ENCODE peak calls at places on chromosomes 12 and 14, in ten cellular contexts. One of them, this sample, is unnamed.

GRCh38 chr14:74675219-74675618 is 37.7 kb downstream of the AREL1 start:
- DNase-seq in HS-5: no peak
- DNase-seq in activated naive CD4-positive, alpha-beta T cell treated with Interleukin-2 at 50 U/mL for 16 hours: no peak
- DNase-seq in T-cell: no peak
- DNase-seq in heart left ventricle: no peak
- DNase-seq in retina: no peak
- DNase-seq in posterior cingulate gyrus: no peak
- DNase-seq in NCI-H1417 treated with DMSO at 0.1 percent for 48 hours: no peak
- DNase-seq in stimulated activated CD8-positive, alpha-beta memory T cell treated with anti-CD3 and anti-CD28 coated beads, Interleukin-15, amount 100 ng/mL, for 48 hours: no peak
- DNase-seq in effector memory CD4-positive, alpha-beta T cell: no peak
- DNase-seq in this sample: no peak

GRCh38 chr12:16148938-16149337 is 128.5 kb downstream of the SLC15A5 start:
- DNase-seq in HS-5: no peak
- DNase-seq in activated naive CD4-positive, alpha-beta T cell treated with Interleukin-2 at 50 U/mL for 16 hours: no peak
- DNase-seq in T-cell: no peak
- DNase-seq in heart left ventricle: no peak
- DNase-seq in retina: no peak
- DNase-seq in posterior cingulate gyrus: no peak
- DNase-seq in NCI-H1417 treated with DMSO at 0.1 percent for 48 hours: no peak
- DNase-seq in stimulated activated CD8-positive, alpha-beta memory T cell treated with anti-CD3 and anti-CD28 coated beads, Interleukin-15, amount 100 ng/mL, for 48 hours: no peak
- DNase-seq in effector memory CD4-positive, alpha-beta T cell: no peak
- DNase-seq in this sample: no peak

GRCh38 chr14:100776681-100777365 is 49.1 kb upstream of the MEG3 start:
- DNase-seq in HS-5: no peak
- DNase-seq in activated naive CD4-positive, alpha-beta T cell treated with Interleukin-2 at 50 U/mL for 16 hours: no peak
- DNase-seq in T-cell: no peak
- DNase-seq in heart left ventricle: no peak
- DNase-seq in retina: no peak
- DNase-seq in posterior cingulate gyrus: no peak
- DNase-seq in NCI-H1417 treated with DMSO at 0.1 percent for 48 hours: no peak
- DNase-seq in stimulated activated CD8-positive, alpha-beta memory T cell treated with anti-CD3 and anti-CD28 coated beads, Interleukin-15, amount 100 ng/mL, for 48 hours: no peak
- DNase-seq in effector memory CD4-positive, alpha-beta T cell: no peak
- DNase-seq in this sample: no peak

GRCh38 chr12:116861331-116861730 is 19.9 kb downstream of the HRK start:
- DNase-seq in HS-5: peak; percentile 39
- DNase-seq in activated naive CD4-positive, alpha-beta T cell treated with Interleukin-2 at 50 U/mL for 16 hours: peak; percentile 19
- DNase-seq in T-cell: peak; percentile 20
- DNase-seq in heart left ventricle: peak; percentile 61
- DNase-seq in retina: no peak
- DNase-seq in posterior cingulate gyrus: peak; percentile 96
- DNase-seq in NCI-H1417 treated with DMSO at 0.1 percent for 48 hours: no peak
- DNase-seq in stimulated activated CD8-positive, alpha-beta memory T cell treated with anti-CD3 and anti-CD28 coated beads, Interleukin-15, amount 100 ng/mL, for 48 hours: no peak
- DNase-seq in effector memory CD4-positive, alpha-beta T cell: no peak
- DNase-seq in this sample: peak; percentile 84

GRCh38 chr12:76232013-76232412 is 116.2 kb downstream of the BBS10 start:
- DNase-seq in HS-5: no peak
- DNase-seq in activated naive CD4-positive, alpha-beta T cell treated with Interleukin-2 at 50 U/mL for 16 hours: no peak
- DNase-seq in T-cell: no peak
- DNase-seq in heart left ventricle: no peak
- DNase-seq in retina: no peak
- DNase-seq in posterior cingulate gyrus: no peak
- DNase-seq in NCI-H1417 treated with DMSO at 0.1 percent for 48 hours: no peak
- DNase-seq in stimulated activated CD8-positive, alpha-beta memory T cell treated with anti-CD3 and anti-CD28 coated beads, Interleukin-15, amount 100 ng/mL, for 48 hours: no peak
- DNase-seq in effector memory CD4-positive, alpha-beta T cell: no peak
- DNase-seq in this sample: no peak

GRCh38 chr14:31934767-31935266 is 142.3 kb upstream of the ARHGAP5 start:
- DNase-seq in HS-5: no peak
- DNase-seq in activated naive CD4-positive, alpha-beta T cell treated with Interleukin-2 at 50 U/mL for 16 hours: no peak
- DNase-seq in T-cell: no peak
- DNase-seq in heart left ventricle: peak; percentile 47
- DNase-seq in retina: peak; percentile 47
- DNase-seq in posterior cingulate gyrus: no peak
- DNase-seq in NCI-H1417 treated with DMSO at 0.1 percent for 48 hours: peak; percentile 52
- DNase-seq in stimulated activated CD8-positive, alpha-beta memory T cell treated with anti-CD3 and anti-CD28 coated beads, Interleukin-15, amount 100 ng/mL, for 48 hours: no peak
- DNase-seq in effector memory CD4-positive, alpha-beta T cell: no peak
- DNase-seq in this sample: no peak

GRCh38 chr12:130744274-130744673 is 28.2 kb upstream of the RIMBP2 start:
- DNase-seq in HS-5: no peak
- DNase-seq in activated naive CD4-positive, alpha-beta T cell treated with Interleukin-2 at 50 U/mL for 16 hours: no peak
- DNase-seq in T-cell: no peak
- DNase-seq in heart left ventricle: no peak
- DNase-seq in retina: no peak
- DNase-seq in posterior cingulate gyrus: no peak
- DNase-seq in NCI-H1417 treated with DMSO at 0.1 percent for 48 hours: no peak
- DNase-seq in stimulated activated CD8-positive, alpha-beta memory T cell treated with anti-CD3 and anti-CD28 coated beads, Interleukin-15, amount 100 ng/mL, for 48 hours: no peak
- DNase-seq in effector memory CD4-positive, alpha-beta T cell: no peak
- DNase-seq in this sample: no peak

GRCh38 chr14:102200690-102201368 is 61.1 kb downstream of the WDR20 start:
- DNase-seq in HS-5: no peak
- DNase-seq in activated naive CD4-positive, alpha-beta T cell treated with Interleukin-2 at 50 U/mL for 16 hours: no peak
- DNase-seq in T-cell: no peak
- DNase-seq in heart left ventricle: no peak
- DNase-seq in retina: no peak
- DNase-seq in posterior cingulate gyrus: no peak
- DNase-seq in NCI-H1417 treated with DMSO at 0.1 percent for 48 hours: no peak
- DNase-seq in stimulated activated CD8-positive, alpha-beta memory T cell treated with anti-CD3 and anti-CD28 coated beads, Interleukin-15, amount 100 ng/mL, for 48 hours: no peak
- DNase-seq in effector memory CD4-positive, alpha-beta T cell: no peak
- DNase-seq in this sample: no peak

GRCh38 chr14:68403794-68404522 is 388.9 kb downstream of the ZFP36L1 start:
- DNase-seq in HS-5: no peak
- DNase-seq in activated naive CD4-positive, alpha-beta T cell treated with Interleukin-2 at 50 U/mL for 16 hours: no peak
- DNase-seq in T-cell: no peak
- DNase-seq in heart left ventricle: no peak
- DNase-seq in retina: no peak
- DNase-seq in posterior cingulate gyrus: no peak
- DNase-seq in NCI-H1417 treated with DMSO at 0.1 percent for 48 hours: no peak
- DNase-seq in stimulated activated CD8-positive, alpha-beta memory T cell treated with anti-CD3 and anti-CD28 coated beads, Interleukin-15, amount 100 ng/mL, for 48 hours: no peak
- DNase-seq in effector memory CD4-positive, alpha-beta T cell: no peak
- DNase-seq in this sample: no peak

GRCh38 chr12:90652280-90652679 is 302.7 kb downstream of the CCER1 start:
- DNase-seq in HS-5: no peak
- DNase-seq in activated naive CD4-positive, alpha-beta T cell treated with Interleukin-2 at 50 U/mL for 16 hours: no peak
- DNase-seq in T-cell: no peak
- DNase-seq in heart left ventricle: no peak
- DNase-seq in retina: no peak
- DNase-seq in posterior cingulate gyrus: no peak
- DNase-seq in NCI-H1417 treated with DMSO at 0.1 percent for 48 hours: no peak
- DNase-seq in stimulated activated CD8-positive, alpha-beta memory T cell treated with anti-CD3 and anti-CD28 coated beads, Interleukin-15, amount 100 ng/mL, for 48 hours: no peak
- DNase-seq in effector memory CD4-positive, alpha-beta T cell: no peak
- DNase-seq in this sample: no peak

GRCh38 chr14:80390911-80391310 is 179.6 kb upstream of the DIO2 start:
- DNase-seq in HS-5: no peak
- DNase-seq in activated naive CD4-positive, alpha-beta T cell treated with Interleukin-2 at 50 U/mL for 16 hours: no peak
- DNase-seq in T-cell: no peak
- DNase-seq in heart left ventricle: no peak
- DNase-seq in retina: peak; percentile 17
- DNase-seq in posterior cingulate gyrus: no peak
- DNase-seq in NCI-H1417 treated with DMSO at 0.1 percent for 48 hours: no peak
- DNase-seq in stimulated activated CD8-positive, alpha-beta memory T cell treated with anti-CD3 and anti-CD28 coated beads, Interleukin-15, amount 100 ng/mL, for 48 hours: no peak
- DNase-seq in effector memory CD4-positive, alpha-beta T cell: no peak
- DNase-seq in this sample: no peak

GRCh38 chr12:100789146-100789545 is 5.4 kb upstream of the ANO4 start:
- DNase-seq in HS-5: no peak
- DNase-seq in activated naive CD4-positive, alpha-beta T cell treated with Interleukin-2 at 50 U/mL for 16 hours: no peak
- DNase-seq in T-cell: no peak
- DNase-seq in heart left ventricle: no peak
- DNase-seq in retina: no peak
- DNase-seq in posterior cingulate gyrus: no peak
- DNase-seq in NCI-H1417 treated with DMSO at 0.1 percent for 48 hours: no peak
- DNase-seq in stimulated activated CD8-positive, alpha-beta memory T cell treated with anti-CD3 and anti-CD28 coated beads, Interleukin-15, amount 100 ng/mL, for 48 hours: no peak
- DNase-seq in effector memory CD4-positive, alpha-beta T cell: no peak
- DNase-seq in this sample: no peak

GRCh38 chr12:58640314-58640713 is 280.0 kb downstream of the LRIG3 start:
- DNase-seq in HS-5: no peak
- DNase-seq in activated naive CD4-positive, alpha-beta T cell treated with Interleukin-2 at 50 U/mL for 16 hours: no peak
- DNase-seq in T-cell: no peak
- DNase-seq in heart left ventricle: no peak
- DNase-seq in retina: no peak
- DNase-seq in posterior cingulate gyrus: no peak
- DNase-seq in NCI-H1417 treated with DMSO at 0.1 percent for 48 hours: no peak
- DNase-seq in stimulated activated CD8-positive, alpha-beta memory T cell treated with anti-CD3 and anti-CD28 coated beads, Interleukin-15, amount 100 ng/mL, for 48 hours: no peak
- DNase-seq in effector memory CD4-positive, alpha-beta T cell: no peak
- DNase-seq in this sample: no peak

GRCh38 chr14:89466939-89467338 is 49.9 kb upstream of the FOXN3 start:
- DNase-seq in HS-5: no peak
- DNase-seq in activated naive CD4-positive, alpha-beta T cell treated with Interleukin-2 at 50 U/mL for 16 hours: no peak
- DNase-seq in T-cell: no peak
- DNase-seq in heart left ventricle: no peak
- DNase-seq in retina: no peak
- DNase-seq in posterior cingulate gyrus: peak; percentile 84
- DNase-seq in NCI-H1417 treated with DMSO at 0.1 percent for 48 hours: no peak
- DNase-seq in stimulated activated CD8-positive, alpha-beta memory T cell treated with anti-CD3 and anti-CD28 coated beads, Interleukin-15, amount 100 ng/mL, for 48 hours: no peak
- DNase-seq in effector memory CD4-positive, alpha-beta T cell: no peak
- DNase-seq in this sample: no peak

GRCh38 chr14:91417983-91418386 is 365 bp upstream of the CCDC88C start:
- DNase-seq in HS-5: no peak
- DNase-seq in activated naive CD4-positive, alpha-beta T cell treated with Interleukin-2 at 50 U/mL for 16 hours: peak; percentile 70
- DNase-seq in T-cell: peak; percentile 81
- DNase-seq in heart left ventricle: no peak
- DNase-seq in retina: no peak
- DNase-seq in posterior cingulate gyrus: no peak
- DNase-seq in NCI-H1417 treated with DMSO at 0.1 percent for 48 hours: no peak
- DNase-seq in stimulated activated CD8-positive, alpha-beta memory T cell treated with anti-CD3 and anti-CD28 coated beads, Interleukin-15, amount 100 ng/mL, for 48 hours: no peak
- DNase-seq in effector memory CD4-positive, alpha-beta T cell: peak; percentile 60
- DNase-seq in this sample: no peak

GRCh38 chr14:53450871-53451270 is 297.7 kb upstream of the DDHD1 start:
- DNase-seq in HS-5: no peak
- DNase-seq in activated naive CD4-positive, alpha-beta T cell treated with Interleukin-2 at 50 U/mL for 16 hours: no peak
- DNase-seq in T-cell: no peak
- DNase-seq in heart left ventricle: no peak
- DNase-seq in retina: no peak
- DNase-seq in posterior cingulate gyrus: no peak
- DNase-seq in NCI-H1417 treated with DMSO at 0.1 percent for 48 hours: no peak
- DNase-seq in stimulated activated CD8-positive, alpha-beta memory T cell treated with anti-CD3 and anti-CD28 coated beads, Interleukin-15, amount 100 ng/mL, for 48 hours: no peak
- DNase-seq in effector memory CD4-positive, alpha-beta T cell: no peak
- DNase-seq in this sample: no peak

GRCh38 chr14:45716506-45716905 is 463.5 kb upstream of the MIS18BP1 start:
- DNase-seq in HS-5: no peak
- DNase-seq in activated naive CD4-positive, alpha-beta T cell treated with Interleukin-2 at 50 U/mL for 16 hours: no peak
- DNase-seq in T-cell: no peak
- DNase-seq in heart left ventricle: no peak
- DNase-seq in retina: no peak
- DNase-seq in posterior cingulate gyrus: no peak
- DNase-seq in NCI-H1417 treated with DMSO at 0.1 percent for 48 hours: no peak
- DNase-seq in stimulated activated CD8-positive, alpha-beta memory T cell treated with anti-CD3 and anti-CD28 coated beads, Interleukin-15, amount 100 ng/mL, for 48 hours: no peak
- DNase-seq in effector memory CD4-positive, alpha-beta T cell: no peak
- DNase-seq in this sample: no peak

GRCh38 chr14:104276435-104276834 is 138.0 kb downstream of the KIF26A start:
- DNase-seq in HS-5: no peak
- DNase-seq in activated naive CD4-positive, alpha-beta T cell treated with Interleukin-2 at 50 U/mL for 16 hours: no peak
- DNase-seq in T-cell: no peak
- DNase-seq in heart left ventricle: no peak
- DNase-seq in retina: no peak
- DNase-seq in posterior cingulate gyrus: no peak
- DNase-seq in NCI-H1417 treated with DMSO at 0.1 percent for 48 hours: no peak
- DNase-seq in stimulated activated CD8-positive, alpha-beta memory T cell treated with anti-CD3 and anti-CD28 coated beads, Interleukin-15, amount 100 ng/mL, for 48 hours: no peak
- DNase-seq in effector memory CD4-positive, alpha-beta T cell: no peak
- DNase-seq in this sample: no peak

GRCh38 chr12:579450-580110 is 83.7 kb downstream of the NINJ2 start:
- DNase-seq in HS-5: no peak
- DNase-seq in activated naive CD4-positive, alpha-beta T cell treated with Interleukin-2 at 50 U/mL for 16 hours: no peak
- DNase-seq in T-cell: no peak
- DNase-seq in heart left ventricle: no peak
- DNase-seq in retina: no peak
- DNase-seq in posterior cingulate gyrus: no peak
- DNase-seq in NCI-H1417 treated with DMSO at 0.1 percent for 48 hours: no peak
- DNase-seq in stimulated activated CD8-positive, alpha-beta memory T cell treated with anti-CD3 and anti-CD28 coated beads, Interleukin-15, amount 100 ng/mL, for 48 hours: no peak
- DNase-seq in effector memory CD4-positive, alpha-beta T cell: no peak
- DNase-seq in this sample: no peak

GRCh38 chr14:33728010-33728498 is 222.8 kb downstream of the EGLN3 start:
- DNase-seq in HS-5: no peak
- DNase-seq in activated naive CD4-positive, alpha-beta T cell treated with Interleukin-2 at 50 U/mL for 16 hours: no peak
- DNase-seq in T-cell: no peak
- DNase-seq in heart left ventricle: no peak
- DNase-seq in retina: no peak
- DNase-seq in posterior cingulate gyrus: no peak
- DNase-seq in NCI-H1417 treated with DMSO at 0.1 percent for 48 hours: no peak
- DNase-seq in stimulated activated CD8-positive, alpha-beta memory T cell treated with anti-CD3 and anti-CD28 coated beads, Interleukin-15, amount 100 ng/mL, for 48 hours: no peak
- DNase-seq in effector memory CD4-positive, alpha-beta T cell: no peak
- DNase-seq in this sample: no peak

GRCh38 chr12:7241404-7242005 is 52.0 kb downstream of the PEX5 start:
- DNase-seq in HS-5: peak; percentile 81
- DNase-seq in activated naive CD4-positive, alpha-beta T cell treated with Interleukin-2 at 50 U/mL for 16 hours: no peak
- DNase-seq in T-cell: no peak
- DNase-seq in heart left ventricle: no peak
- DNase-seq in retina: no peak
- DNase-seq in posterior cingulate gyrus: no peak
- DNase-seq in NCI-H1417 treated with DMSO at 0.1 percent for 48 hours: no peak
- DNase-seq in stimulated activated CD8-positive, alpha-beta memory T cell treated with anti-CD3 and anti-CD28 coated beads, Interleukin-15, amount 100 ng/mL, for 48 hours: no peak
- DNase-seq in effector memory CD4-positive, alpha-beta T cell: no peak
- DNase-seq in this sample: no peak

GRCh38 chr12:52696588-52696987 is 6.7 kb downstream of the KRT77 start:
- DNase-seq in HS-5: no peak
- DNase-seq in activated naive CD4-positive, alpha-beta T cell treated with Interleukin-2 at 50 U/mL for 16 hours: no peak
- DNase-seq in T-cell: no peak
- DNase-seq in heart left ventricle: no peak
- DNase-seq in retina: no peak
- DNase-seq in posterior cingulate gyrus: no peak
- DNase-seq in NCI-H1417 treated with DMSO at 0.1 percent for 48 hours: no peak
- DNase-seq in stimulated activated CD8-positive, alpha-beta memory T cell treated with anti-CD3 and anti-CD28 coated beads, Interleukin-15, amount 100 ng/mL, for 48 hours: no peak
- DNase-seq in effector memory CD4-positive, alpha-beta T cell: no peak
- DNase-seq in this sample: no peak

GRCh38 chr12:122166422-122167327 is 7.3 kb downstream of the IL31 start:
- DNase-seq in HS-5: no peak
- DNase-seq in activated naive CD4-positive, alpha-beta T cell treated with Interleukin-2 at 50 U/mL for 16 hours: peak; percentile 66
- DNase-seq in T-cell: no peak
- DNase-seq in heart left ventricle: no peak
- DNase-seq in retina: peak; percentile 22
- DNase-seq in posterior cingulate gyrus: no peak
- DNase-seq in NCI-H1417 treated with DMSO at 0.1 percent for 48 hours: no peak
- DNase-seq in stimulated activated CD8-positive, alpha-beta memory T cell treated with anti-CD3 and anti-CD28 coated beads, Interleukin-15, amount 100 ng/mL, for 48 hours: peak; percentile 43
- DNase-seq in effector memory CD4-positive, alpha-beta T cell: no peak
- DNase-seq in this sample: no peak

GRCh38 chr12:26791328-26791791 is 41.6 kb downstream of the ITPR2 start:
- DNase-seq in HS-5: no peak
- DNase-seq in activated naive CD4-positive, alpha-beta T cell treated with Interleukin-2 at 50 U/mL for 16 hours: no peak
- DNase-seq in T-cell: no peak
- DNase-seq in heart left ventricle: no peak
- DNase-seq in retina: no peak
- DNase-seq in posterior cingulate gyrus: no peak
- DNase-seq in NCI-H1417 treated with DMSO at 0.1 percent for 48 hours: no peak
- DNase-seq in stimulated activated CD8-positive, alpha-beta memory T cell treated with anti-CD3 and anti-CD28 coated beads, Interleukin-15, amount 100 ng/mL, for 48 hours: no peak
- DNase-seq in effector memory CD4-positive, alpha-beta T cell: no peak
- DNase-seq in this sample: no peak

GRCh38 chr14:87111741-87112140 is 881.2 kb downstream of the GALC start:
- DNase-seq in HS-5: no peak
- DNase-seq in activated naive CD4-positive, alpha-beta T cell treated with Interleukin-2 at 50 U/mL for 16 hours: no peak
- DNase-seq in T-cell: no peak
- DNase-seq in heart left ventricle: no peak
- DNase-seq in retina: no peak
- DNase-seq in posterior cingulate gyrus: peak; percentile 87
- DNase-seq in NCI-H1417 treated with DMSO at 0.1 percent for 48 hours: no peak
- DNase-seq in stimulated activated CD8-positive, alpha-beta memory T cell treated with anti-CD3 and anti-CD28 coated beads, Interleukin-15, amount 100 ng/mL, for 48 hours: no peak
- DNase-seq in effector memory CD4-positive, alpha-beta T cell: no peak
- DNase-seq in this sample: no peak

GRCh38 chr12:93109794-93110203 is 180.7 kb upstream of the EEA1 start:
- DNase-seq in HS-5: no peak
- DNase-seq in activated naive CD4-positive, alpha-beta T cell treated with Interleukin-2 at 50 U/mL for 16 hours: peak; percentile 9
- DNase-seq in T-cell: no peak
- DNase-seq in heart left ventricle: no peak
- DNase-seq in retina: peak; percentile 76
- DNase-seq in posterior cingulate gyrus: no peak
- DNase-seq in NCI-H1417 treated with DMSO at 0.1 percent for 48 hours: no peak
- DNase-seq in stimulated activated CD8-positive, alpha-beta memory T cell treated with anti-CD3 and anti-CD28 coated beads, Interleukin-15, amount 100 ng/mL, for 48 hours: no peak
- DNase-seq in effector memory CD4-positive, alpha-beta T cell: no peak
- DNase-seq in this sample: no peak

GRCh38 chr14:46686652-46687051 is 35.1 kb upstream of the RPL10L start:
- DNase-seq in HS-5: no peak
- DNase-seq in activated naive CD4-positive, alpha-beta T cell treated with Interleukin-2 at 50 U/mL for 16 hours: no peak
- DNase-seq in T-cell: no peak
- DNase-seq in heart left ventricle: no peak
- DNase-seq in retina: no peak
- DNase-seq in posterior cingulate gyrus: no peak
- DNase-seq in NCI-H1417 treated with DMSO at 0.1 percent for 48 hours: no peak
- DNase-seq in stimulated activated CD8-positive, alpha-beta memory T cell treated with anti-CD3 and anti-CD28 coated beads, Interleukin-15, amount 100 ng/mL, for 48 hours: no peak
- DNase-seq in effector memory CD4-positive, alpha-beta T cell: no peak
- DNase-seq in this sample: no peak

GRCh38 chr12:1320021-1320420 is 274.4 kb downstream of the FBXL14 start:
- DNase-seq in HS-5: no peak
- DNase-seq in activated naive CD4-positive, alpha-beta T cell treated with Interleukin-2 at 50 U/mL for 16 hours: no peak
- DNase-seq in T-cell: no peak
- DNase-seq in heart left ventricle: no peak
- DNase-seq in retina: no peak
- DNase-seq in posterior cingulate gyrus: no peak
- DNase-seq in NCI-H1417 treated with DMSO at 0.1 percent for 48 hours: no peak
- DNase-seq in stimulated activated CD8-positive, alpha-beta memory T cell treated with anti-CD3 and anti-CD28 coated beads, Interleukin-15, amount 100 ng/mL, for 48 hours: no peak
- DNase-seq in effector memory CD4-positive, alpha-beta T cell: no peak
- DNase-seq in this sample: no peak

This sample was measured in aorta.